ENCODE peak calls at places on chromosomes 1 and 21, in eight cellular contexts. One of them, this sample, is unnamed.

GRCh38 chr1:182861994-182862393 is 22.8 kb downstream of the DHX9 start:
- DNase-seq in astrocyte of the cerebellum: no peak
- DNase-seq in endodermal cell: no peak
- DNase-seq in pancreas: no peak
- DNase-seq in esophagus squamous epithelium: no peak
- DNase-seq in cardiac muscle cell: peak
- DNase-seq in upper lobe of right lung: no peak
- DNase-seq in uterus: no peak
- DNase-seq in this sample: no peak

GRCh38 chr1:28112388-28113311 is 24.2 kb upstream of the EYA3 start:
- DNase-seq in esophagus squamous epithelium: no peak
- DNase-seq in endodermal cell: peak
- DNase-seq in cardiac muscle cell: peak
- DNase-seq in astrocyte of the cerebellum: no peak
- DNase-seq in pancreas: no peak
- DNase-seq in uterus: no peak
- DNase-seq in upper lobe of right lung: no peak
- DNase-seq in this sample: peak

GRCh38 chr1:247448107-247448778 is 9.7 kb downstream of the OR2B11 start:
- DNase-seq in upper lobe of right lung: peak
- DNase-seq in pancreas: peak
- DNase-seq in astrocyte of the cerebellum: peak
- DNase-seq in cardiac muscle cell: peak
- DNase-seq in uterus: peak
- DNase-seq in endodermal cell: peak
- DNase-seq in esophagus squamous epithelium: no peak
- DNase-seq in this sample: peak

GRCh38 chr1:87506147-87506546 is 177.5 kb downstream of the LMO4 start:
- DNase-seq in pancreas: no peak
- DNase-seq in endodermal cell: no peak
- DNase-seq in cardiac muscle cell: no peak
- DNase-seq in astrocyte of the cerebellum: no peak
- DNase-seq in esophagus squamous epithelium: no peak
- DNase-seq in upper lobe of right lung: no peak
- DNase-seq in uterus: no peak
- DNase-seq in this sample: no peak

GRCh38 chr1:224302947-224303346 is 27.0 kb downstream of the NVL start:
- DNase-seq in uterus: no peak
- DNase-seq in pancreas: no peak
- DNase-seq in cardiac muscle cell: no peak
- DNase-seq in upper lobe of right lung: no peak
- DNase-seq in endodermal cell: peak
- DNase-seq in esophagus squamous epithelium: no peak
- DNase-seq in astrocyte of the cerebellum: no peak
- DNase-seq in this sample: no peak

GRCh38 chr1:21508580-21509350 is 458 bp upstream of the ALPL start:
- DNase-seq in endodermal cell: peak
- DNase-seq in astrocyte of the cerebellum: no peak
- DNase-seq in pancreas: peak
- DNase-seq in upper lobe of right lung: peak
- DNase-seq in esophagus squamous epithelium: no peak
- DNase-seq in cardiac muscle cell: peak
- DNase-seq in uterus: no peak
- DNase-seq in this sample: peak

GRCh38 chr1:241837901-241838300 is 10.1 kb upstream of the EXO1 start:
- DNase-seq in upper lobe of right lung: no peak
- DNase-seq in esophagus squamous epithelium: no peak
- DNase-seq in cardiac muscle cell: peak
- DNase-seq in endodermal cell: no peak
- DNase-seq in astrocyte of the cerebellum: peak
- DNase-seq in pancreas: no peak
- DNase-seq in uterus: no peak
- DNase-seq in this sample: peak

GRCh38 chr1:6158181-6158580 is 21.9 kb downstream of the CHD5 start:
- DNase-seq in esophagus squamous epithelium: no peak
- DNase-seq in upper lobe of right lung: no peak
- DNase-seq in uterus: no peak
- DNase-seq in endodermal cell: no peak
- DNase-seq in cardiac muscle cell: no peak
- DNase-seq in pancreas: no peak
- DNase-seq in astrocyte of the cerebellum: no peak
- DNase-seq in this sample: no peak

GRCh38 chr1:244768186-244768585 is 67.3 kb upstream of the COX20 start:
- DNase-seq in cardiac muscle cell: no peak
- DNase-seq in astrocyte of the cerebellum: no peak
- DNase-seq in endodermal cell: no peak
- DNase-seq in upper lobe of right lung: no peak
- DNase-seq in esophagus squamous epithelium: no peak
- DNase-seq in pancreas: no peak
- DNase-seq in uterus: no peak
- DNase-seq in this sample: no peak

GRCh38 chr1:174999926-175000696 is at the start of gene CACYBP:
- DNase-seq in esophagus squamous epithelium: peak
- DNase-seq in endodermal cell: no peak
- DNase-seq in pancreas: no peak
- DNase-seq in upper lobe of right lung: no peak
- DNase-seq in astrocyte of the cerebellum: no peak
- DNase-seq in uterus: peak
- DNase-seq in cardiac muscle cell: peak
- DNase-seq in this sample: peak

GRCh38 chr1:199335496-199335895 is 692.0 kb upstream of the NR5A2 start:
- DNase-seq in upper lobe of right lung: no peak
- DNase-seq in endodermal cell: no peak
- DNase-seq in esophagus squamous epithelium: no peak
- DNase-seq in uterus: no peak
- DNase-seq in astrocyte of the cerebellum: no peak
- DNase-seq in cardiac muscle cell: peak
- DNase-seq in pancreas: no peak
- DNase-seq in this sample: peak

GRCh38 chr1:212791261-212791675 is 309 bp downstream of the NSL1 start:
- DNase-seq in astrocyte of the cerebellum: no peak
- DNase-seq in esophagus squamous epithelium: no peak
- DNase-seq in pancreas: no peak
- DNase-seq in upper lobe of right lung: no peak
- DNase-seq in uterus: no peak
- DNase-seq in cardiac muscle cell: peak
- DNase-seq in endodermal cell: no peak
- DNase-seq in this sample: peak

GRCh38 chr1:173997796-173998195 is 24.4 kb downstream of the RC3H1 start:
- DNase-seq in esophagus squamous epithelium: no peak
- DNase-seq in uterus: no peak
- DNase-seq in endodermal cell: no peak
- DNase-seq in upper lobe of right lung: no peak
- DNase-seq in pancreas: no peak
- DNase-seq in cardiac muscle cell: no peak
- DNase-seq in astrocyte of the cerebellum: no peak
- DNase-seq in this sample: peak

GRCh38 chr21:34936874-34937563 is 112.1 kb downstream of the RUNX1 start:
- DNase-seq in upper lobe of right lung: no peak
- DNase-seq in uterus: no peak
- DNase-seq in endodermal cell: no peak
- DNase-seq in esophagus squamous epithelium: no peak
- DNase-seq in cardiac muscle cell: no peak
- DNase-seq in astrocyte of the cerebellum: no peak
- DNase-seq in pancreas: no peak
- DNase-seq in this sample: no peak

GRCh38 chr1:200128081-200128480 is 100.6 kb downstream of the NR5A2 start:
- DNase-seq in endodermal cell: no peak
- DNase-seq in pancreas: no peak
- DNase-seq in esophagus squamous epithelium: no peak
- DNase-seq in upper lobe of right lung: no peak
- DNase-seq in uterus: no peak
- DNase-seq in cardiac muscle cell: no peak
- DNase-seq in astrocyte of the cerebellum: no peak
- DNase-seq in this sample: no peak

GRCh38 chr1:28790384-28791035 is 21.5 kb upstream of the OPRD1 start:
- DNase-seq in cardiac muscle cell: no peak
- DNase-seq in upper lobe of right lung: no peak
- DNase-seq in endodermal cell: no peak
- DNase-seq in pancreas: no peak
- DNase-seq in esophagus squamous epithelium: no peak
- DNase-seq in astrocyte of the cerebellum: no peak
- DNase-seq in uterus: no peak
- DNase-seq in this sample: no peak

GRCh38 chr1:86507935-86508582 is 38.8 kb upstream of the CLCA4 start:
- DNase-seq in pancreas: no peak
- DNase-seq in uterus: peak
- DNase-seq in esophagus squamous epithelium: no peak
- DNase-seq in cardiac muscle cell: peak
- DNase-seq in endodermal cell: peak
- DNase-seq in astrocyte of the cerebellum: no peak
- DNase-seq in upper lobe of right lung: no peak
- DNase-seq in this sample: peak

GRCh38 chr1:923991-924618 is 382 bp downstream of the SAMD11 start:
- DNase-seq in uterus: no peak
- DNase-seq in pancreas: no peak
- DNase-seq in esophagus squamous epithelium: no peak
- DNase-seq in astrocyte of the cerebellum: no peak
- DNase-seq in upper lobe of right lung: no peak
- DNase-seq in cardiac muscle cell: no peak
- DNase-seq in endodermal cell: no peak
- DNase-seq in this sample: no peak

GRCh38 chr1:924619-925323 is 1.0 kb downstream of the SAMD11 start:
- DNase-seq in pancreas: no peak
- DNase-seq in esophagus squamous epithelium: no peak
- DNase-seq in cardiac muscle cell: peak
- DNase-seq in astrocyte of the cerebellum: no peak
- DNase-seq in uterus: no peak
- DNase-seq in endodermal cell: peak
- DNase-seq in upper lobe of right lung: peak
- DNase-seq in this sample: no peak

GRCh38 chr1:925532-926421 is 2.1 kb downstream of the SAMD11 start:
- DNase-seq in astrocyte of the cerebellum: no peak
- DNase-seq in uterus: no peak
- DNase-seq in pancreas: no peak
- DNase-seq in endodermal cell: peak
- DNase-seq in esophagus squamous epithelium: no peak
- DNase-seq in upper lobe of right lung: no peak
- DNase-seq in cardiac muscle cell: peak
- DNase-seq in this sample: peak

GRCh38 chr1:921011-921837 is 2.5 kb upstream of the SAMD11 start:
- DNase-seq in esophagus squamous epithelium: no peak
- DNase-seq in endodermal cell: peak
- DNase-seq in uterus: peak
- DNase-seq in astrocyte of the cerebellum: peak
- DNase-seq in cardiac muscle cell: peak
- DNase-seq in pancreas: peak
- DNase-seq in upper lobe of right lung: peak
- DNase-seq in this sample: peak

GRCh38 chr1:923131-923990 is at the start of gene SAMD11:
- DNase-seq in pancreas: peak
- DNase-seq in astrocyte of the cerebellum: peak
- DNase-seq in endodermal cell: peak
- DNase-seq in uterus: peak
- DNase-seq in upper lobe of right lung: peak
- DNase-seq in esophagus squamous epithelium: no peak
- DNase-seq in cardiac muscle cell: peak
- DNase-seq in this sample: peak
- TF ChIP-seq CTCF in pancreas: no peak
- TF ChIP-seq CTCF in astrocyte of the cerebellum: no peak
- TF ChIP-seq CTCF in endodermal cell: peak
- TF ChIP-seq CTCF in uterus: no peak
- TF ChIP-seq CTCF in upper lobe of right lung: no peak
- TF ChIP-seq CTCF in esophagus squamous epithelium: no peak
- TF ChIP-seq CTCF in cardiac muscle cell: no peak
- TF ChIP-seq CTCF in this sample: no peak

DNA sequence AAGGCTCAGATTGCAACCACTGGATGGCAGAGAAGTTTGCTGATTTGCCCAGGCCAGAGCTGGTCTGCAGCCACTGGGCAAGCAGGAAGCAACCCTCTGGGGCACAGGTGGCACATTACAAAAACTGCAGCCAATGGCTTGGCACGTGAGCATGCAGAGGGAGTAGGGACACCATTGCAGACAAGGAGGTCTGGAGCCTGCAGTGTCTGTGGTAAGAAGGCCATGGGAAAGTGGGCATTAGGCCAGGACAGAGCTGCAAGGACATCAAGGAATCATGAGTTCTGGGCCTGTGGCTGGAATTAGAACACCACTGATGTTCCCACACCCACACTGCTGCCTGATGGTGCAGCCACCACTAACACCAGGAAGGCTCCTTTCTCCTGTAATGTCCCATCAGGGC is 113.0 kb downstream of the TSEN15 start:
- DNase-seq in pancreas: no peak
- DNase-seq in cardiac muscle cell: no peak
- DNase-seq in endodermal cell: no peak
- DNase-seq in uterus: no peak
- DNase-seq in astrocyte of the cerebellum: no peak
- DNase-seq in upper lobe of right lung: no peak
- DNase-seq in esophagus squamous epithelium: no peak
- DNase-seq in this sample: no peak
- H3K4me3 ChIP-seq in pancreas: no peak
- H3K4me3 ChIP-seq in cardiac muscle cell: no peak
- H3K4me3 ChIP-seq in endodermal cell: no peak
- H3K4me3 ChIP-seq in uterus: no peak
- H3K4me3 ChIP-seq in astrocyte of the cerebellum: no peak
- H3K4me3 ChIP-seq in upper lobe of right lung: no peak
- H3K4me3 ChIP-seq in esophagus squamous epithelium: no peak
- H3K4me3 ChIP-seq in this sample: no peak

DNA sequence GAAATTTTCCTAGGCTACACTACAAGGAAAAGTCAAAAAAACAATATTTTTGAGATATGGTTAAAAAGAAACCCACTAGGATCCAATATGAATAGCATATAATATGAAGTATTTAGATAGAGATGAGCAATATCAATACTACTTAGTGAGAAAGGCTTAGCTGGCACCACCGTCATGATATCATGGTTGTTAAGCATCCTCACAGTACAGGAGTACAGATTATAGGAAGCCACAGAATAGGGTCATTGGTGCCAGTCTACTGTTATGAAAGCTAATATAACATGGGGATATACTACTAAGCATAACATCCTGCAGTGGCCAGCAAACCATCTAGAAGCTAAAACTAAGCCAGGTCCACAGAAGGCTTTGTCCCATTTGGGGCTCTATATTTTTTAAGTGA is 28.4 kb upstream of the NRIP1 start:
- DNase-seq in esophagus squamous epithelium: no peak
- DNase-seq in pancreas: no peak
- DNase-seq in astrocyte of the cerebellum: no peak
- DNase-seq in upper lobe of right lung: no peak
- DNase-seq in cardiac muscle cell: no peak
- DNase-seq in uterus: no peak
- DNase-seq in endodermal cell: no peak
- DNase-seq in this sample: no peak
- TF ChIP-seq CTCF in esophagus squamous epithelium: no peak
- TF ChIP-seq CTCF in pancreas: no peak
- TF ChIP-seq CTCF in astrocyte of the cerebellum: no peak
- TF ChIP-seq CTCF in upper lobe of right lung: no peak
- TF ChIP-seq CTCF in cardiac muscle cell: no peak
- TF ChIP-seq CTCF in uterus: no peak
- TF ChIP-seq CTCF in endodermal cell: no peak
- TF ChIP-seq CTCF in this sample: no peak

DNA sequence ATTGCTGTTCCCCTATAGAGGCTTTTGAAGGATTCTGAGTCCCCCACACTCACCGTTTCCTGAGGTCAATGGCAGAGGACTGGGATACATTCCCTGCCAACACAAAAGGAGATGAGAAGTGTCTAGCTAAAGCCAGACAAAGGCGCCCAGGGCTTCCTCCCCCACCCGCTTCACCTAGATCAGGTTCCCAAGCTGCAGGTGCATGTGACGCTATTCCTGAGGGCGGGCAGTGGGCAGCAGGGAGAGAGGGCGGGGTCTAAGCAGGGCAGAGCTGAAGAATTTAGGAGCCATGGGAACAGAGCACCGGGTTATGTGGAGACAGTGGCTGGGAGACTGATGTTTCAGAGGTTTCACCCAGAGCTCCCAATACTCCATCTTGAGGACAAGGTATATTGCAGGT is 6.0 kb upstream of the ARHGEF2 start:
- DNase-seq in upper lobe of right lung: no peak
- DNase-seq in astrocyte of the cerebellum: no peak
- DNase-seq in esophagus squamous epithelium: no peak
- DNase-seq in endodermal cell: peak
- DNase-seq in uterus: no peak
- DNase-seq in pancreas: no peak
- DNase-seq in cardiac muscle cell: no peak
- DNase-seq in this sample: no peak
- H3K4me3 ChIP-seq in upper lobe of right lung: no peak
- H3K4me3 ChIP-seq in astrocyte of the cerebellum: no peak
- H3K4me3 ChIP-seq in esophagus squamous epithelium: no peak
- H3K4me3 ChIP-seq in endodermal cell: no peak
- H3K4me3 ChIP-seq in uterus: no peak
- H3K4me3 ChIP-seq in pancreas: no peak
- H3K4me3 ChIP-seq in cardiac muscle cell: no peak
- H3K4me3 ChIP-seq in this sample: no peak

This sample was measured in fibroblast of villous mesenchyme.